ENCODE peak calls at places on chromosomes 16 and 17, in ten cellular contexts. O is body of pancreas, I is fibroblast of mammary gland, H is ovary, M is psoas muscle, G is BE2C, T is lower leg skin, R is pancreas, Q is heart left ventricle, K is thoracic aorta. F is an unnamed sample.

GRCh38 chr16:58299757-58300349 is 5.0 kb upstream of the PRSS54 start:
- DNase-seq in O (peak), I (peak), H (no peak), M (no peak), G (peak), T (no peak), R (no peak), Q (no peak), K (no peak), F (peak)

GRCh38 chr17:83103200-83103937 is 24.0 kb downstream of the METRNL start:
- DNase-seq in O (peak), I (peak), H (peak), M (no peak), G (no peak), T (no peak), R (peak), Q (peak), K (no peak), F (peak)

GRCh38 chr16:79845734-79846135 is 245.2 kb upstream of the MAF start:
- DNase-seq in O (no peak), I (no peak), H (no peak), M (no peak), G (no peak), T (no peak), R (no peak), Q (no peak), K (no peak), F (no peak)

GRCh38 chr17:6471531-6472465 is 27.5 kb downstream of the PIMREG start:
- DNase-seq in O (no peak), I (peak), H (peak), M (no peak), G (no peak), T (no peak), R (no peak), Q (no peak), K (no peak), F (peak)

GRCh38 chr16:4010225-4011158 is 105.8 kb downstream of the ADCY9 start:
- DNase-seq in O (no peak), I (peak), H (no peak), M (no peak), G (no peak), T (no peak), R (no peak), Q (no peak), K (no peak), F (no peak)

GRCh38 chr17:70517808-70518207 is 348.5 kb downstream of the KCNJ2 start:
- DNase-seq in O (no peak), I (no peak), H (no peak), M (no peak), G (no peak), T (no peak), R (no peak), Q (no peak), K (no peak), F (no peak)

GRCh38 chr16:83329466-83329865 is 478.3 kb upstream of the HSBP1 start:
- DNase-seq in O (no peak), I (no peak), H (no peak), M (no peak), G (no peak), T (no peak), R (no peak), Q (no peak), K (no peak), F (no peak)

GRCh38 chr17:58913971-58914769 is 158.5 kb downstream of the PPM1E start:
- DNase-seq in O (no peak), I (peak), H (no peak), M (no peak), G (no peak), T (no peak), R (no peak), Q (no peak), K (no peak), F (peak)

GRCh38 chr17:77366558-77367245 is 225.9 kb downstream of the SEC14L1 start:
- DNase-seq in O (no peak), I (no peak), H (peak), M (peak), G (no peak), T (no peak), R (no peak), Q (no peak), K (no peak), F (peak)

GRCh38 chr17:45172541-45173286 is 11.0 kb downstream of the HEXIM2 start:
- DNase-seq in O (peak), I (peak), H (peak), M (peak), G (no peak), T (peak), R (peak), Q (peak), K (peak), F (peak)

GRCh38 chr17:17098426-17099035 is 56.3 kb downstream of the MPRIP start:
- DNase-seq in O (no peak), I (no peak), H (peak), M (peak), G (no peak), T (no peak), R (no peak), Q (peak), K (no peak), F (peak)

GRCh38 chr17:2092253-2092652 is 37.4 kb downstream of the HIC1 start:
- DNase-seq in O (no peak), I (no peak), H (no peak), M (no peak), G (no peak), T (no peak), R (no peak), Q (no peak), K (no peak), F (no peak)

GRCh38 chr17:2090210-2090641 is 35.3 kb downstream of the HIC1 start:
- DNase-seq in O (no peak), I (no peak), H (no peak), M (no peak), G (no peak), T (no peak), R (no peak), Q (no peak), K (no peak), F (no peak)

GRCh38 chr17:2089021-2089422 is 34.1 kb downstream of the HIC1 start:
- DNase-seq in O (no peak), I (peak), H (no peak), M (no peak), G (no peak), T (no peak), R (no peak), Q (no peak), K (no peak), F (peak)

GRCh38 chr17:2093349-2093748 is 38.4 kb downstream of the HIC1 start:
- DNase-seq in O (peak), I (no peak), H (no peak), M (no peak), G (peak), T (no peak), R (peak), Q (no peak), K (no peak), F (no peak)

GRCh38 chr17:2090804-2091534 is 36.1 kb downstream of the HIC1 start:
- DNase-seq in O (peak), I (peak), H (peak), M (peak), G (no peak), T (no peak), R (no peak), Q (peak), K (no peak), F (peak)
- TF ChIP-seq CTCF in O (no peak), I (peak), H (no peak), M (peak), G (no peak), T (no peak), R (no peak), Q (peak), K (peak), F (peak)

DNA sequence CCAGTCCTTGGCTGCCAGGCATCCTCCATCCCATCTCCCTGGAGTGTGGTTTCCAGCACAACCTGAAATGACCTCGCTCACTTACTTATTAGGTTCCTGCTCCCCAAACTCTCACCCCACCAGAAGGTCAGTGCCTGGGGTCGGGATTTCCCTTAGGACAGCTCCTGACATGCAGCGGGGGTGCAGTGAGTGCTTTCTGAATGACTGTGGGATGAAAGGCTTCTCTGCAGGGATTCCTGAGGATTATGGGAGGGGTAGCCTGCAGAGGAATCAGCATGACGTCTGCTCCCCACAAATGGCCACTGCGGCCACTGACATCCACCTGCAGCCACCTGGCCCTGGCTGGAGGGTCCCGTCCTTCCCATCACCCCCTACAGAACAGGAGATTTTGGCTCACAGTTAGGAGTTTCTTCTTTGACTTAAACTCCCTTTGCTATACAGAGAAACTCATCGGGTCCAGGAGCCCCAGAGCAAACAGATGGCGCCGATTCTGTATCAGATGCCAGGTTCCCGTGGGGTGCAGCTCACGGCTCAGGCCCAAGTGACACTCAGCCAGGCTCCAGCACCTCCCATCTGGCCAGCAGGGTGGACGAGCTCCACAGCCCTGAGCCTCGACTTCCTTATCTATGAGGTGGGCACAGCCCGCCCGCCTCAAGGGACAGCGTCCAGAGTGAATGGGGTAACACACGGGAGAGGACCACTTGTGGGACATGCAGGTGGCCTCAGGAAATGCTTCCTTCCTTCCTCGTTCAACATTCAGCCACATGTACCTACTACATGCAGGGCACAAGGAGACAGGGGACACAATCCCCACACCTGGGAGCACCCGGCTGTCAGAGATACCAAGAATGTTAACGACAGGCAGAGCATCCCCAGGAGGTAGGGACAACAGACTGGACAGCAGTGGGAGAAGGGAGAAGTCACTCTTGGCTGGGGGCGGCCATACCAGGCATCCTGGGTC is 69.8 kb downstream of the RMI2 start:
- DNase-seq in O (no peak), I (no peak), H (no peak), M (no peak), G (no peak), T (no peak), R (no peak), Q (no peak), K (no peak), F (no peak)
- H3K4me3 ChIP-seq in O (no peak), I (no peak), H (no peak), M (no peak), G (no peak), T (no peak), R (no peak), Q (no peak), K (no peak), F (no peak)

GRCh38 chr17:44082206-44082605 is 11.7 kb downstream of the G6PC3 start:
- DNase-seq in O (no peak), I (no peak), H (no peak), M (no peak), G (no peak), T (no peak), R (no peak), Q (no peak), K (no peak), F (no peak)

GRCh38 chr17:44081681-44082080 is 11.1 kb downstream of the G6PC3 start:
- DNase-seq in O (no peak), I (peak), H (no peak), M (no peak), G (no peak), T (no peak), R (no peak), Q (no peak), K (no peak), F (no peak)

GRCh38 chr17:44083250-44083849 is 12.8 kb downstream of the G6PC3 start:
- DNase-seq in O (no peak), I (no peak), H (no peak), M (no peak), G (peak), T (no peak), R (no peak), Q (no peak), K (no peak), F (no peak)

GRCh38 chr17:44084921-44085320 is 14.4 kb downstream of the G6PC3 start:
- DNase-seq in O (no peak), I (no peak), H (no peak), M (no peak), G (no peak), T (no peak), R (no peak), Q (no peak), K (no peak), F (no peak)

GRCh38 chr17:44084131-44084538 is 13.6 kb downstream of the G6PC3 start:
- DNase-seq in O (no peak), I (no peak), H (no peak), M (no peak), G (peak), T (no peak), R (no peak), Q (no peak), K (no peak), F (no peak)
- TF ChIP-seq CTCF in O (peak), I (peak), H (no peak), M (no peak), G (peak), T (no peak), R (no peak), Q (peak), K (peak), F (peak)

DNA sequence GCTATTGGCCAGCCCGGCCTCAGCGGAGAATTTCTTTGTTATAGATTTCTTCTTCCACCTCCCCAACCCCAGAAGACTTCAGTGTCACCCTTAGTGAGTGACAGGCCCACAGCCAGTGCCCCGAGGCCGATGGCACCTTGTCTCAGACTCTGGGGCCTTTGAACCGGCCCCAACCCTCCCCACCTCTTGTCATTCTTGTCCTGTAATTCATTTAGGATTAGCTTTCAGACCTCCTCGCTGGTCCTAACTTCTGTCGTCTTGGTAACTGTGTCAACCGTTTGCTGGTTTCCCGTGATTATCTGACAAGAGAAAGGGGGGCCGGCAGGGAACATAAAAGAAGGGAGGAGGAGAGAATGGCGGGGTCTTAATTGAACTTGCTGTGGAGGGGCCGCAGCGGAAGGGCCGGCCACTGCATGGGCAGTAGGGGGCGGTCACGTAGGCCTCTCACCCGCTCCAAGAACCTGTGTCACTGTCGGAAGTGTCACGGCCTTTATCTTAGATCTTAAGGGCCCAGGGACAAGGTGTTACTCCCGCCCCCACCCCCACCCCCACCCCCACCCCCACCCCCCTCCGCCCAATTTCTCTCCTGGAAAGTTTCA is 46.5 kb upstream of the GSE1 start:
- DNase-seq in O (no peak), I (no peak), H (no peak), M (no peak), G (no peak), T (no peak), R (no peak), Q (no peak), K (no peak), F (no peak)
- H3K4me3 ChIP-seq in O (no peak), I (no peak), H (no peak), M (no peak), G (no peak), T (no peak), R (no peak), Q (no peak), K (no peak), F (no peak)